ENCODE peak calls at places on chromosomes 5 and 9, in seven cellular contexts. W is naive thymus-derived CD8-positive, alpha-beta T cell; M is stimulated activated CD4-positive, alpha-beta T cell treated with anti-CD3 and anti-CD28 coated beads, Interleukin-2, amount 100 ng/mL, for 48 hours; I is amniotic stem cell; G is COR-L47; A is DMS153; V is spleen. U is an unnamed sample.

GRCh38 chr5:33563530-33563929 is 122.8 kb downstream of the TARS1 start:
- DNase-seq in W (no peak), I (no peak), V (no peak), G (no peak), M (no peak), A (no peak), U (no peak)

GRCh38 chr9:100459963-100460362 is 13.0 kb upstream of the TMEFF1 start:
- DNase-seq in I (no peak), M (no peak), A (no peak), V (no peak), G (no peak), W (no peak), U (no peak)

GRCh38 chr9:125772740-125773139 is 25.6 kb downstream of the PBX3 start:
- DNase-seq in M (no peak), A (no peak), G (no peak), V (no peak), I (no peak), W (no peak), U (no peak)

GRCh38 chr5:139294372-139295165 is 1.0 kb downstream of the MATR3 start:
- DNase-seq in V (peak), I (peak), M (peak), G (peak), A (no peak), W (peak), U (peak)

GRCh38 chr9:86434039-86434726 is 80.0 kb upstream of the TUT7 start:
- DNase-seq in V (no peak), A (no peak), W (no peak), M (no peak), I (peak), G (peak), U (peak)

GRCh38 chr5:119706049-119706448 is 76.7 kb downstream of the FAM170A start:
- DNase-seq in M (no peak), V (no peak), I (no peak), A (no peak), W (no peak), G (no peak), U (no peak)

GRCh38 chr9:133842721-133843227 is 104.6 kb upstream of the SARDH start:
- DNase-seq in A (peak), W (no peak), I (no peak), M (no peak), G (peak), V (no peak), U (no peak)

GRCh38 chr5:147310059-147310704 is 75.4 kb downstream of the STK32A start:
- DNase-seq in G (peak), I (peak), A (peak), W (no peak), V (no peak), M (no peak), U (peak)

GRCh38 chr5:123720955-123721354 is 209.0 kb downstream of the CSNK1G3 start:
- DNase-seq in W (no peak), A (no peak), G (no peak), V (no peak), M (no peak), I (no peak), U (no peak)

GRCh38 chr9:10015755-10016154 is 597.0 kb downstream of the PTPRD start:
- DNase-seq in V (no peak), W (no peak), I (no peak), M (no peak), G (no peak), A (peak), U (no peak)